ENCODE peak calls at places on chromosome 21, in ten cellular contexts. C is body of pancreas; Q is breast epithelium; J is neural crest cell; Z is kidney epithelial cell; L is psoas muscle; Y is activated CD8-positive, alpha-beta T cell treated with anti-CD3 and anti-CD28 coated beads for 36 hours; U is foreskin fibroblast; W is mesothelial cell of epicardium; G is fibroblast of pulmonary artery. D is an unnamed sample.

GRCh38 chr21:43733529-43734071 is 14.7 kb downstream of the PDXK start:
- DNase-seq in G (no peak), Z (no peak), Y (peak), W (no peak), J (no peak), C (peak), U (peak), L (no peak), Q (no peak), D (no peak)

GRCh38 chr21:42580076-42580792 is 66.6 kb downstream of the SLC37A1 start:
- DNase-seq in C (no peak), Z (no peak), Q (no peak), J (no peak), W (no peak), G (no peak), U (no peak), L (no peak), Y (no peak), D (no peak)

GRCh38 chr21:36203603-36203889 is 46.9 kb downstream of the DOP1B start:
- DNase-seq in G (peak), C (peak), W (no peak), U (peak), Y (peak), Z (peak), J (no peak), L (no peak), Q (no peak), D (no peak)

GRCh38 chr21:32578107-32578691 is 7.1 kb downstream of the TCP10L start:
- DNase-seq in Z (no peak), J (no peak), G (peak), C (peak), L (no peak), Q (no peak), W (no peak), Y (peak), U (no peak), D (no peak)

GRCh38 chr21:32826317-32827167 is 55.0 kb upstream of the PAXBP1 start:
- DNase-seq in Y (peak), U (peak), L (no peak), J (peak), C (peak), Z (no peak), Q (no peak), G (peak), W (no peak), D (no peak)

GRCh38 chr21:28342229-28342810 is 650.4 kb downstream of the LTN1 start:
- DNase-seq in J (no peak), Y (no peak), U (no peak), Z (no peak), C (no peak), W (no peak), L (no peak), G (peak), Q (no peak), D (no peak)

GRCh38 chr21:35208810-35209517 is 159.9 kb upstream of the RUNX1 start:
- DNase-seq in G (peak), L (no peak), U (no peak), Y (no peak), J (no peak), Q (no peak), W (no peak), C (no peak), Z (no peak), D (no peak)

GRCh38 chr21:42013338-42013737 is 3.2 kb upstream of the ZBTB21 start:
- DNase-seq in W (no peak), Y (no peak), Q (no peak), G (no peak), J (no peak), U (no peak), C (no peak), Z (no peak), L (no peak), D (no peak)

GRCh38 chr21:42313501-42313969 is 1.7 kb downstream of the TFF3 start:
- DNase-seq in Y (no peak), L (no peak), C (peak), Q (no peak), Z (no peak), W (no peak), G (no peak), J (no peak), U (no peak), D (no peak)

GRCh38 chr21:44285102-44285501 is 574 bp upstream of the AIRE start:
- DNase-seq in L (no peak), Y (no peak), Z (no peak), C (no peak), W (no peak), J (no peak), Q (no peak), U (no peak), G (no peak), D (no peak)

GRCh38 chr21:41956926-41957729 is 3.3 kb upstream of the C2CD2 start:
- DNase-seq in U (peak), G (peak), J (no peak), Q (no peak), L (no peak), Y (no peak), Z (no peak), W (no peak), C (no peak), D (no peak)

GRCh38 chr21:46550511-46550941 is 54.4 kb downstream of the S100B start:
- DNase-seq in W (no peak), Q (peak), J (no peak), Z (no peak), C (no peak), L (no peak), U (no peak), G (no peak), Y (peak), D (peak)

GRCh38 chr21:14376854-14377253 is 6.1 kb downstream of the HSPA13 start:
- DNase-seq in C (no peak), L (no peak), G (no peak), W (no peak), Q (no peak), Z (no peak), J (no peak), U (no peak), Y (peak), D (no peak)

GRCh38 chr21:35578350-35578782 is 482.0 kb downstream of the SETD4 start:
- DNase-seq in C (no peak), Q (no peak), G (peak), U (peak), L (no peak), W (no peak), J (no peak), Y (no peak), Z (peak), D (no peak)

GRCh38 chr21:42144679-42145568 is 73.8 kb downstream of the UMODL1 start:
- DNase-seq in L (no peak), Z (no peak), U (no peak), Y (no peak), J (no peak), G (no peak), C (no peak), W (no peak), Q (no peak), D (no peak)

GRCh38 chr21:33212159-33212851 is 17.4 kb upstream of the IFNAR2 start:
- DNase-seq in U (no peak), J (no peak), L (no peak), Q (no peak), Y (peak), W (no peak), G (peak), Z (no peak), C (no peak), D (no peak)

GRCh38 chr21:31115249-31115648 is 77.0 kb upstream of the KRTAP19-8 start:
- DNase-seq in L (no peak), W (no peak), C (no peak), U (no peak), G (no peak), J (no peak), Y (no peak), Q (no peak), Z (no peak), D (no peak)

GRCh38 chr21:31119199-31119598 is 80.9 kb upstream of the KRTAP19-8 start:
- DNase-seq in J (no peak), Z (no peak), W (no peak), C (no peak), Q (no peak), L (no peak), Y (no peak), U (no peak), G (no peak), D (no peak)

GRCh38 chr21:31117046-31117916 is 79.0 kb upstream of the KRTAP19-8 start:
- DNase-seq in U (peak), W (no peak), Z (peak), G (peak), J (no peak), Q (no peak), C (no peak), L (no peak), Y (no peak), D (no peak)
- TF ChIP-seq CTCF in U (no peak), W (no peak), Z (no peak), G (peak), J (no peak), Q (no peak), C (no peak), L (no peak), Y (peak), D (no peak)

GRCh38 chr21:38471766-38472165 is 26.5 kb downstream of the ERG start:
- DNase-seq in Y (no peak), J (no peak), Z (no peak), L (no peak), Q (no peak), C (no peak), U (no peak), W (no peak), G (no peak), D (no peak)

GRCh38 chr21:38468989-38469388 is 29.3 kb downstream of the ERG start:
- DNase-seq in G (no peak), W (no peak), Z (peak), Q (no peak), L (no peak), J (no peak), Y (no peak), C (no peak), U (no peak), D (no peak)

GRCh38 chr21:38467369-38467768 is 30.9 kb downstream of the ERG start:
- DNase-seq in J (no peak), G (no peak), Q (no peak), Z (no peak), W (no peak), L (no peak), U (no peak), Y (no peak), C (no peak), D (no peak)

GRCh38 chr21:38470762-38471161 is 27.5 kb downstream of the ERG start:
- DNase-seq in G (peak), Z (peak), C (no peak), L (no peak), Q (no peak), W (no peak), Y (no peak), U (no peak), J (no peak), D (no peak)

GRCh38 chr21:38467911-38468310 is 30.4 kb downstream of the ERG start:
- DNase-seq in J (no peak), Q (no peak), Z (no peak), W (no peak), U (no peak), C (no peak), Y (no peak), G (no peak), L (no peak), D (no peak)
- TF ChIP-seq CTCF in J (no peak), Q (no peak), Z (no peak), W (no peak), U (no peak), C (no peak), Y (no peak), G (no peak), L (no peak), D (no peak)

GRCh38 chr21:24420694-24421093 is 1186.6 kb downstream of the MRPL39 start:
- DNase-seq in W (no peak), C (no peak), Z (no peak), L (no peak), Q (no peak), G (no peak), J (no peak), Y (no peak), U (no peak), D (no peak)
- TF ChIP-seq CTCF in W (no peak), C (no peak), Z (no peak), L (no peak), Q (no peak), G (no peak), J (no peak), Y (no peak), U (no peak), D (no peak)

GRCh38 chr21:45509566-45510465 is 32.4 kb downstream of the SLC19A1 start:
- DNase-seq in U (no peak), Q (no peak), L (peak), G (no peak), C (no peak), W (no peak), Y (no peak), J (no peak), Z (no peak), D (no peak)
- TF ChIP-seq CTCF in U (no peak), Q (no peak), L (no peak), G (no peak), C (no peak), W (no peak), Y (no peak), J (no peak), Z (no peak), D (no peak)

GRCh38 chr21:17554120-17554519 is 41.3 kb downstream of the CXADR start:
- DNase-seq in J (no peak), W (no peak), Y (no peak), C (no peak), G (no peak), Z (no peak), U (no peak), Q (no peak), L (no peak), D (no peak)

GRCh38 chr21:17560377-17560776 is 47.5 kb downstream of the CXADR start:
- DNase-seq in L (no peak), U (no peak), G (no peak), C (no peak), Y (no peak), J (no peak), Q (no peak), W (no peak), Z (no peak), D (no peak)

GRCh38 chr21:17552410-17552809 is 39.6 kb downstream of the CXADR start:
- DNase-seq in G (no peak), C (no peak), Q (no peak), Z (no peak), J (no peak), L (no peak), Y (no peak), W (no peak), U (no peak), D (no peak)

GRCh38 chr21:17550671-17551308 is 37.9 kb downstream of the CXADR start:
- DNase-seq in G (no peak), U (no peak), Q (no peak), L (no peak), C (no peak), Z (no peak), Y (peak), W (no peak), J (no peak), D (no peak)

GRCh38 chr21:17554619-17555472 is 42.0 kb downstream of the CXADR start:
- DNase-seq in G (peak), C (no peak), Y (no peak), Z (no peak), Q (no peak), W (no peak), U (peak), J (no peak), L (no peak), D (no peak)
- TF ChIP-seq CTCF in G (peak), C (peak), Y (no peak), Z (peak), Q (no peak), W (no peak), U (peak), J (peak), L (peak), D (no peak)

GRCh38 chr21:31509108-31510017 is 150.1 kb upstream of the SOD1 start:
- DNase-seq in U (no peak), J (peak), W (no peak), L (no peak), Z (no peak), G (peak), C (no peak), Q (no peak), Y (peak), D (peak)
- TF ChIP-seq CTCF in U (no peak), J (peak), W (no peak), L (no peak), Z (peak), G (peak), C (no peak), Q (peak), Y (peak), D (peak)

GRCh38 chr21:15853126-15853525 is 123.3 kb downstream of the USP25 start:
- DNase-seq in L (no peak), C (no peak), Y (no peak), G (no peak), W (no peak), Q (no peak), U (no peak), J (no peak), Z (no peak), D (no peak)
- TF ChIP-seq CTCF in L (no peak), C (no peak), Y (no peak), G (no peak), W (no peak), Q (no peak), U (no peak), J (no peak), Z (no peak), D (no peak)

GRCh38 chr21:37915516-37915915 is 741 bp downstream of the KCNJ6 start:
- DNase-seq in W (no peak), Y (no peak), L (no peak), J (no peak), C (no peak), U (no peak), Z (no peak), G (no peak), Q (no peak), D (no peak)

GRCh38 chr21:37916795-37917142 is 512 bp upstream of the KCNJ6 start:
- DNase-seq in C (peak), Y (no peak), G (no peak), U (no peak), Q (no peak), J (peak), L (no peak), W (no peak), Z (no peak), D (no peak)

GRCh38 chr21:37914211-37914900 is 1.9 kb downstream of the KCNJ6 start:
- DNase-seq in L (no peak), Q (no peak), W (peak), C (peak), Z (no peak), G (peak), U (no peak), J (peak), Y (peak), D (no peak)

GRCh38 chr21:37917612-37918011 is 1.4 kb upstream of the KCNJ6 start:
- DNase-seq in G (peak), Y (no peak), W (no peak), L (no peak), Z (no peak), C (no peak), U (peak), J (no peak), Q (no peak), D (no peak)

DNA sequence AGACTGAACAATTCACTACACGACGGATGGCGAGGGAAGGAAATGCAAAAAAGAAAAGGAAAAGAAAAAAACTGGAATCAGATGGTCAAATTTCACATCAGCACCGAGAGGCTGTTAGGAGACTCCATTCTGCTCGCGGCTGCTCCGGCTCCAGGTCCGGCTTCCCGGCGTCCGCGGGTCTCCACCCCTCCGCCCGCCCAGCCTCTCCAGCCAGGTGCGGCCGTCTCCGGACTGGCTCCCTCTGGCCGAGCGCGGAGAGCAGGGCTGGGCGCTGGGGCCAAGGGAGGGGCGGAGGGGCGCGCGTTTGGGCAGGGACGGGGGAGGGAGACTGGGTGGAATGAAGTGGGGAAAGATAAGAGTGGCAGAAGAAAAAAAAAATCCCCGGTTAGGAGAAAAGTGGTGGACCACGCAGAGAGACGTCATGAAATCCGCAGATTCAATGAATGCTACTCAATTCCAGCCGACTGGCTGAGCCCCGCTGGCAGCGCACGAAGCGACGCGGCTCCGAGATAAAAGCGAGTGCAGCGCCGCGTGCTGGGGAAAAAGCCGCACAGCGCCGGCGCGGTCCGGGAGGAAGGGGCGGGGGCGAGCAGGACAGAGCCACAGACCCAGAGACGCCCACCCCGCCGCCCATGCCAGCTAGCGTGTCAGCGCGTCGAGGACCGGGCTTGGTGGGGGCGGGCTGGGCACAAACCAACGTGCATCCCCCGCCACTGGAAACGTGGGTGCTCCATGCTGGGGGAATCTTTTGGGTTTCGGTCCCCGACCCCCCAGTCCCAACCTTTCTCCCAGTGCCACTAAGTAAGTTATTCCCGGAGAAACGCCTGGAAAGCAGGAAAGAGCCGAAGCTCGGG is at the start of gene KCNJ6:
- DNase-seq in Q (no peak), G (peak), Y (peak), W (peak), U (peak), J (peak), L (no peak), Z (no peak), C (peak), D (no peak)
- TF ChIP-seq CTCF in Q (no peak), G (peak), Y (peak), W (peak), U (peak), J (peak), L (no peak), Z (peak), C (peak), D (no peak)

DNA sequence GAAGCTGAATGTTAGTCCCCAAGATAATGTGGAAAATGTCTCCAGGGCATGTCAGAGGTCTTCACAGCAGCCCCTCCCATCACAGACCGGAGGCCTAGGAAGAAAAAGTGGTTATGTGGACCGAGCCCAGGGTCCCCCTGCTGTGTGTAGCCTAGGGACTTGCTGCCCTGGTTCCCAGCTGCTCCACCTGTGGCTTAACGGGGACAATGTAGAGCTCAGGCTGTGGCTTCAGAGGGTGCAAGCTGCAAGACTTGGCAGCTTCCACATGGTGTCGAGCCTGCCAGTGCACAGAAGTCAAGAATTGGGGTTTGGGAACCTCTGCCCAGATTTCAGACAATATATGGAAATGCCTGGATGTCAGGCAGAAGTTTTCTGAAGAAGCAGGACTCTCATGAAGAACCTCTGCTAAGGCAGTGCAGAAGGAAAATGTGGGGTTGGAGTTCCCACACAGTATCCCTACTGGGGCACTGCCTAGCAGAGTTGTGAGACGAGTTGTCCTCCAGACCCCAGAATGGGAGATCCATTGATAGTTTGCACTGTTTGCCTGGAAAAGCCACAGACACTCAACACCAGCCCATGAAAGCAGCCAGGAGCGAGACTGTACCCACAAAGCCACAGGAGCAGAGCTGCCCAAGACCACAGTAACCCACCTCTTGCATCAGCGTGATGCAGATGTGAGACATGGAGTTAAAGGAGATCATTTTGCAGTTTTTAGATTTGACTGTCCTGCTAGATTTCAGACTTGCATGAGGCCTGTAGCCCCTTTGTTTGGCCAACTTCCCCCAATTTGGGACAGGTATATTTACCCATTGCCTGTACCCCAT is 204.9 kb downstream of the MRPL39 start:
- DNase-seq in C (no peak), U (no peak), L (no peak), Y (peak), J (no peak), Q (no peak), Z (no peak), G (no peak), W (no peak), D (no peak)
- TF ChIP-seq CTCF in C (no peak), U (no peak), L (no peak), Y (no peak), J (no peak), Q (no peak), Z (no peak), G (no peak), W (no peak), D (no peak)

D was measured in natural killer cell.